ENCODE peak calls at places on chromosome 10, in four cellular contexts. S, Z, R and L are unnamed samples.

GRCh38 chr10:114356786-114357588 is 47.3 kb downstream of the AFAP1L2 start:
- DNase-seq in R (no peak), S (no peak), Z (no peak), L (no peak)

GRCh38 chr10:108957681-108958080 is 965.6 kb downstream of the XPNPEP1 start:
- DNase-seq in R (no peak), Z (no peak), S (no peak), L (no peak)

GRCh38 chr10:84329986-84330651 is 1.7 kb downstream of the CCSER2 start:
- DNase-seq in Z (no peak), R (no peak), S (no peak), L (no peak)

GRCh38 chr10:86900955-86901354 is 56.5 kb downstream of the MMRN2 start:
- DNase-seq in R (no peak), Z (no peak), S (no peak), L (no peak)

GRCh38 chr10:68261132-68261856 is 29.4 kb upstream of the ATOH7 start:
- DNase-seq in S (no peak), Z (no peak), R (no peak), L (peak)

GRCh38 chr10:52258791-52259427 is 55.2 kb upstream of the DKK1 start:
- DNase-seq in S (no peak), Z (no peak), R (no peak), L (no peak)

GRCh38 chr10:47404446-47404845 is 20.4 kb upstream of the ZNF488 start:
- DNase-seq in R (no peak), Z (no peak), S (no peak), L (no peak)

GRCh38 chr10:47175181-47176080 is 124.6 kb upstream of the GDF10 start:
- DNase-seq in S (no peak), Z (no peak), R (no peak), L (no peak)

GRCh38 chr10:49177391-49178355 is 10.5 kb downstream of the TMEM273 start:
- DNase-seq in S (peak), Z (no peak), R (peak), L (peak)

GRCh38 chr10:123835575-123835974 is 56.0 kb downstream of the CPXM2 start:
- DNase-seq in R (no peak), Z (no peak), S (no peak), L (no peak)

GRCh38 chr10:132109341-132110072 is 43.8 kb downstream of the JAKMIP3 start:
- DNase-seq in Z (peak), S (no peak), R (no peak), L (no peak)

GRCh38 chr10:128078136-128078969 is 47.9 kb downstream of the MKI67 start:
- DNase-seq in S (peak), R (peak), Z (peak), L (peak)

GRCh38 chr10:103648231-103648950 is 154.9 kb downstream of the NEURL1 start:
- DNase-seq in S (no peak), R (no peak), Z (no peak), L (no peak)

GRCh38 chr10:103648951-103649532 is 155.5 kb downstream of the NEURL1 start:
- DNase-seq in R (no peak), Z (no peak), S (no peak), L (no peak)

GRCh38 chr10:103646304-103646703 is 152.8 kb downstream of the NEURL1 start:
- DNase-seq in Z (no peak), S (no peak), R (no peak), L (no peak)

GRCh38 chr10:103643381-103643780 is 149.9 kb downstream of the NEURL1 start:
- DNase-seq in Z (no peak), R (no peak), S (no peak), L (no peak)

DNA sequence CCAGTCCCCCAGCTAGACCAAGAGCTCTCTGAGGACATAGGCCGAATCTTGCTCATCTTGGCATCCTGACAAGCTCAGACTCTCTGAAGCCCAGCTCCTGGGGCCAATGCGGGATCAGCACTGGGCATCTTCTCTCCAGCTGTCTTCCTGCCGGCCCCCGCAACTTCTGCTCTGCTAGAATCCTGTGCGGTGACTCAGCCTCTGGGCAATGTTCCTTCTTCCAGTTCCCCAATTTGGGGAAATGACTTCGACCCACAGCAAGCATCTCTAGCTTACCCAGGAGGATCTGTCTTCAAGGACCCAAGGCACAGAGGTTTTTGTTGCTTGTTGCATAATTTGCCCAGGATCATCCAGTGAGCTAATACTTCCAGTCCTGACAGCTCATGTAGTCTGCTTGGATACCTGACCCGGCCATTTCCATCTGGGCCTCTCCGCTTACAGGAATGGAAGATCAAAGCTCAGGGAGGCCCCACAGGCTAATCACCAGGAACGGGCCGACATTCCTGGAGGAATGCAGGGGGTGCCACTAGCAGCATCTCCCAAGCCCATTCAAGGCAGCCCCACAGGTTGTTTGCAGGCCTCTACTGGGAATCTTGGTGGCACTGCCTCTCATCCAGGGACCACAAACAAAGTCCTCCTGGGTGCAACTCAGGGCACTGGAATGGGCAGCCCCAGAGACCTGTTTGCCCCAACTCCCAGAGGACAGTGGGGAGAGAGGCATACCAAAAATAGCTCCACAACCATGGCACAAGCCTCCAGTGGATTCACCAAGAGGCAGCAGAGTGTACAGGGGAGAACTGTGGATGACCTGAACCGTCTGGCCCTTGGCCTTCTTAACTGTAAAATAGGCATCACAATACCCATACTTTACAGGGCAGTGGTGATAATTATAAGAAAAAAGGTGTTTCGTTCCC is 151.9 kb downstream of the NEURL1 start:
- DNase-seq in S (no peak), R (no peak), Z (no peak), L (peak)
- TF ChIP-seq RNF2 in S (no peak), R (no peak), Z (no peak), L (no peak)

GRCh38 chr10:93435621-93436385 is 46.3 kb downstream of the MYOF start:
- DNase-seq in S (no peak), R (no peak), Z (no peak), L (peak)
- TF ChIP-seq EP300 in S (no peak), R (no peak), Z (peak), L (no peak)

GRCh38 chr10:10892290-10892875 is 125.3 kb upstream of the CELF2 start:
- DNase-seq in Z (no peak), R (no peak), S (no peak), L (no peak)
- TF ChIP-seq RNF2 in Z (no peak), R (no peak), S (no peak), L (no peak)

GRCh38 chr10:94035982-94036663 is 42.4 kb downstream of the PLCE1 start:
- DNase-seq in Z (no peak), S (no peak), R (no peak), L (no peak)
- TF ChIP-seq EP300 in Z (no peak), S (no peak), R (no peak), L (no peak)

GRCh38 chr10:77600640-77601039 is 37.0 kb downstream of the KCNMA1 start:
- DNase-seq in Z (no peak), S (no peak), R (no peak), L (no peak)
- TF ChIP-seq RNF2 in Z (no peak), S (no peak), R (no peak), L (no peak)

DNA sequence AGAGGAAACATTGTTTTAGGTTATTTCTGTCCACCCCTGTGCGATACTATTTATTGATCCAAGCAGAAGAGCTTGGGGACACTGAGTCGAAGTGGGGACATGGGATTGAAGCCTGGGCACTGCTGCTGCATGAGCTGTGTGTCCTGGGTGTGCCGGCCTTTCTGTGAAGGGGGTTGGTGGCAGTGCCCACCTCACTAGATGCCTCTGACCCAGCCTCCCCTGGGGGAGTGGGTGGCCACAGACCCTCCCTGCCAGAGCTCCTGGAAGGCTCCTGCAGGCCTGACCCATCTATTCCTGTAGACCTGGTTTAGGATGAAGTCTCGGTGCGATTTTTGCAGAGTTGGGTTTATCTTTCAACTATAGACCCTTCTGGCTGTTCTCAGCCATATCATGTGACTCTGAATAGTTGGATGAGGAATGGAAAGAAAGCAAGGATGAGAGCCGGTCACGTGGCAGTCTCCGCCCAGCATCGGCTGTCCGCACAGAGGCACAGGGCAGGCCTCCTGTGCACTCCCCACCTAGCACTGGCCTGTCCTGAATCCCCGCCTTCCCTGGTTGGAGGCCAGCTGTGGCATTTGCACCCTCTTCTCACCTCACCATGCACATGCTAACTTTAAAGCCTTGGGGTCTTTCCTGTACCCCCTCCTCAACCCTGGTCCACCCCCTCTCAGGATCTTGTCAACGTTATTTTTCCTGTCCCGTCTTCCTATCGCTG is 17.6 kb upstream of the SH2D4B start:
- DNase-seq in R (no peak), S (no peak), Z (no peak), L (no peak)
- TF ChIP-seq EP300 in R (no peak), S (no peak), Z (no peak), L (no peak)

GRCh38 chr10:6957851-6958250 is 377.8 kb upstream of the PRKCQ start:
- DNase-seq in Z (no peak), S (no peak), R (no peak), L (no peak)

GRCh38 chr10:6958254-6958653 is 378.2 kb upstream of the PRKCQ start:
- DNase-seq in S (no peak), Z (no peak), R (no peak), L (no peak)

GRCh38 chr10:6958723-6959122 is 378.6 kb upstream of the PRKCQ start:
- DNase-seq in S (no peak), R (no peak), Z (no peak), L (no peak)

GRCh38 chr10:6953131-6953834 is 373.2 kb upstream of the PRKCQ start:
- DNase-seq in R (no peak), S (no peak), Z (no peak), L (no peak)

GRCh38 chr10:6956562-6956961 is 376.5 kb upstream of the PRKCQ start:
- DNase-seq in S (no peak), Z (no peak), R (no peak), L (no peak)
- TF ChIP-seq RNF2 in S (no peak), Z (no peak), R (no peak), L (no peak)

GRCh38 chr10:103193107-103193819 is at the start of gene NT5C2:
- DNase-seq in Z (peak), S (peak), R (peak), L (peak)

GRCh38 chr10:103188853-103189252 is 4.2 kb downstream of the NT5C2 start:
- DNase-seq in Z (no peak), S (no peak), R (no peak), L (no peak)

GRCh38 chr10:103193820-103194529 is 903 bp upstream of the NT5C2 start:
- DNase-seq in Z (no peak), R (peak), S (no peak), L (no peak)

GRCh38 chr10:103192089-103192450 is 1.0 kb downstream of the NT5C2 start:
- DNase-seq in R (peak), S (no peak), Z (no peak), L (no peak)

GRCh38 chr10:103192451-103193106 is 493 bp downstream of the NT5C2 start:
- DNase-seq in R (peak), S (peak), Z (peak), L (peak)
- TF ChIP-seq EP300 in R (no peak), S (no peak), Z (no peak), L (no peak)

GRCh38 chr10:93701903-93702277 is 502 bp downstream of the FRA10AC1 start:
- DNase-seq in Z (no peak), S (no peak), R (peak), L (peak)
- TF ChIP-seq RNF2 in Z (no peak), S (no peak), R (no peak), L (no peak)